ENCODE peak calls at places on chromosomes 5 and 9, in six cellular contexts. One of them, this sample, is unnamed.

GRCh38 chr5:88269222-88269771 is 652 bp upstream of the TMEM161B start:
- DNase-seq in HCT116: no peak
- DNase-seq in thyroid gland: peak
- DNase-seq in ovary: no peak
- DNase-seq in transverse colon: peak
- DNase-seq in suprapubic skin: no peak
- DNase-seq in this sample: peak

GRCh38 chr9:60545346-60546315 is 368.6 kb upstream of the SPATA31A5 start:
- DNase-seq in HCT116: no peak
- DNase-seq in thyroid gland: no peak
- DNase-seq in ovary: no peak
- DNase-seq in transverse colon: no peak
- DNase-seq in suprapubic skin: no peak
- DNase-seq in this sample: no peak

GRCh38 chr9:86122309-86122708 is 23.0 kb upstream of the GOLM1 start:
- DNase-seq in HCT116: no peak
- DNase-seq in thyroid gland: no peak
- DNase-seq in ovary: no peak
- DNase-seq in transverse colon: no peak
- DNase-seq in suprapubic skin: no peak
- DNase-seq in this sample: no peak

GRCh38 chr5:169354921-169355320 is 54.0 kb upstream of the SLIT3 start:
- DNase-seq in HCT116: no peak
- DNase-seq in thyroid gland: no peak
- DNase-seq in ovary: no peak
- DNase-seq in transverse colon: no peak
- DNase-seq in suprapubic skin: no peak
- DNase-seq in this sample: no peak

GRCh38 chr5:1376921-1377320 is 32.0 kb upstream of the CLPTM1L start:
- DNase-seq in HCT116: no peak
- DNase-seq in thyroid gland: no peak
- DNase-seq in ovary: no peak
- DNase-seq in transverse colon: no peak
- DNase-seq in suprapubic skin: no peak
- DNase-seq in this sample: no peak

GRCh38 chr5:87649455-87649854 is 236.7 kb upstream of the CCNH start:
- DNase-seq in HCT116: no peak
- DNase-seq in thyroid gland: no peak
- DNase-seq in ovary: no peak
- DNase-seq in transverse colon: no peak
- DNase-seq in suprapubic skin: no peak
- DNase-seq in this sample: no peak

GRCh38 chr5:154818459-154819116 is 31.8 kb downstream of the FAXDC2 start:
- DNase-seq in HCT116: no peak
- DNase-seq in thyroid gland: no peak
- DNase-seq in ovary: no peak
- DNase-seq in transverse colon: no peak
- DNase-seq in suprapubic skin: no peak
- DNase-seq in this sample: no peak

GRCh38 chr9:87812375-87813118 is 70.1 kb upstream of the SPATA31E1 start:
- DNase-seq in HCT116: no peak
- DNase-seq in thyroid gland: no peak
- DNase-seq in ovary: no peak
- DNase-seq in transverse colon: no peak
- DNase-seq in suprapubic skin: no peak
- DNase-seq in this sample: no peak

GRCh38 chr5:161034456-161034855 is 182.4 kb upstream of the ATP10B start:
- DNase-seq in HCT116: no peak
- DNase-seq in thyroid gland: no peak
- DNase-seq in ovary: no peak
- DNase-seq in transverse colon: no peak
- DNase-seq in suprapubic skin: no peak
- DNase-seq in this sample: no peak

GRCh38 chr5:151758141-151758429 is 346 bp downstream of the ATOX1 start:
- DNase-seq in HCT116: no peak
- DNase-seq in thyroid gland: peak
- DNase-seq in ovary: no peak
- DNase-seq in transverse colon: peak
- DNase-seq in suprapubic skin: no peak
- DNase-seq in this sample: peak

GRCh38 chr5:66342316-66342715 is 198.2 kb downstream of the SREK1 start:
- DNase-seq in HCT116: no peak
- DNase-seq in thyroid gland: no peak
- DNase-seq in ovary: no peak
- DNase-seq in transverse colon: no peak
- DNase-seq in suprapubic skin: no peak
- DNase-seq in this sample: no peak

GRCh38 chr5:87300744-87301143 is 33.1 kb downstream of the RASA1 start:
- DNase-seq in HCT116: peak
- DNase-seq in thyroid gland: no peak
- DNase-seq in ovary: no peak
- DNase-seq in transverse colon: no peak
- DNase-seq in suprapubic skin: no peak
- DNase-seq in this sample: peak

GRCh38 chr5:142845402-142845901 is 75.3 kb downstream of the ARHGAP26 start:
- DNase-seq in HCT116: no peak
- DNase-seq in thyroid gland: peak
- DNase-seq in ovary: no peak
- DNase-seq in transverse colon: peak
- DNase-seq in suprapubic skin: no peak
- DNase-seq in this sample: no peak

GRCh38 chr5:14781106-14781505 is 90.5 kb downstream of the ANKH start:
- DNase-seq in HCT116: no peak
- DNase-seq in thyroid gland: no peak
- DNase-seq in ovary: no peak
- DNase-seq in transverse colon: no peak
- DNase-seq in suprapubic skin: no peak
- DNase-seq in this sample: no peak

GRCh38 chr5:170570492-170570891 is 66.7 kb downstream of the KCNIP1 start:
- DNase-seq in HCT116: no peak
- DNase-seq in thyroid gland: peak
- DNase-seq in ovary: no peak
- DNase-seq in transverse colon: no peak
- DNase-seq in suprapubic skin: no peak
- DNase-seq in this sample: no peak

GRCh38 chr9:134375430-134376385 is 49.5 kb downstream of the RXRA start:
- DNase-seq in HCT116: no peak
- DNase-seq in thyroid gland: peak
- DNase-seq in ovary: peak
- DNase-seq in transverse colon: no peak
- DNase-seq in suprapubic skin: no peak
- DNase-seq in this sample: peak

GRCh38 chr5:72291601-72292000 is 28.4 kb downstream of the MRPS27 start:
- DNase-seq in HCT116: no peak
- DNase-seq in thyroid gland: no peak
- DNase-seq in ovary: no peak
- DNase-seq in transverse colon: no peak
- DNase-seq in suprapubic skin: no peak
- DNase-seq in this sample: no peak

GRCh38 chr5:173429489-173430150 is 101.4 kb upstream of the STC2 start:
- DNase-seq in HCT116: no peak
- DNase-seq in thyroid gland: no peak
- DNase-seq in ovary: no peak
- DNase-seq in transverse colon: no peak
- DNase-seq in suprapubic skin: no peak
- DNase-seq in this sample: no peak

GRCh38 chr5:33604503-33604902 is 163.7 kb downstream of the TARS1 start:
- DNase-seq in HCT116: no peak
- DNase-seq in thyroid gland: no peak
- DNase-seq in ovary: no peak
- DNase-seq in transverse colon: no peak
- DNase-seq in suprapubic skin: no peak
- DNase-seq in this sample: no peak

GRCh38 chr9:91116226-91116625 is 245.5 kb downstream of the AUH start:
- DNase-seq in HCT116: no peak
- DNase-seq in thyroid gland: peak
- DNase-seq in ovary: peak
- DNase-seq in transverse colon: no peak
- DNase-seq in suprapubic skin: no peak
- DNase-seq in this sample: peak

GRCh38 chr5:142065273-142065672 is 43.3 kb upstream of the NDFIP1 start:
- DNase-seq in HCT116: no peak
- DNase-seq in thyroid gland: no peak
- DNase-seq in ovary: no peak
- DNase-seq in transverse colon: no peak
- DNase-seq in suprapubic skin: no peak
- DNase-seq in this sample: peak

GRCh38 chr5:73307645-73308346 is 134.8 kb downstream of the TMEM174 start:
- DNase-seq in HCT116: no peak
- DNase-seq in thyroid gland: peak
- DNase-seq in ovary: no peak
- DNase-seq in transverse colon: no peak
- DNase-seq in suprapubic skin: no peak
- DNase-seq in this sample: no peak

GRCh38 chr5:157555031-157555640 is 20.4 kb downstream of the ADAM19 start:
- DNase-seq in HCT116: no peak
- DNase-seq in thyroid gland: no peak
- DNase-seq in ovary: no peak
- DNase-seq in transverse colon: no peak
- DNase-seq in suprapubic skin: no peak
- DNase-seq in this sample: no peak
- TF ChIP-seq POLR2A in HCT116: no peak
- TF ChIP-seq POLR2A in thyroid gland: no peak
- TF ChIP-seq POLR2A in ovary: no peak
- TF ChIP-seq POLR2A in transverse colon: no peak
- TF ChIP-seq POLR2A in suprapubic skin: no peak
- TF ChIP-seq POLR2A in this sample: no peak

DNA sequence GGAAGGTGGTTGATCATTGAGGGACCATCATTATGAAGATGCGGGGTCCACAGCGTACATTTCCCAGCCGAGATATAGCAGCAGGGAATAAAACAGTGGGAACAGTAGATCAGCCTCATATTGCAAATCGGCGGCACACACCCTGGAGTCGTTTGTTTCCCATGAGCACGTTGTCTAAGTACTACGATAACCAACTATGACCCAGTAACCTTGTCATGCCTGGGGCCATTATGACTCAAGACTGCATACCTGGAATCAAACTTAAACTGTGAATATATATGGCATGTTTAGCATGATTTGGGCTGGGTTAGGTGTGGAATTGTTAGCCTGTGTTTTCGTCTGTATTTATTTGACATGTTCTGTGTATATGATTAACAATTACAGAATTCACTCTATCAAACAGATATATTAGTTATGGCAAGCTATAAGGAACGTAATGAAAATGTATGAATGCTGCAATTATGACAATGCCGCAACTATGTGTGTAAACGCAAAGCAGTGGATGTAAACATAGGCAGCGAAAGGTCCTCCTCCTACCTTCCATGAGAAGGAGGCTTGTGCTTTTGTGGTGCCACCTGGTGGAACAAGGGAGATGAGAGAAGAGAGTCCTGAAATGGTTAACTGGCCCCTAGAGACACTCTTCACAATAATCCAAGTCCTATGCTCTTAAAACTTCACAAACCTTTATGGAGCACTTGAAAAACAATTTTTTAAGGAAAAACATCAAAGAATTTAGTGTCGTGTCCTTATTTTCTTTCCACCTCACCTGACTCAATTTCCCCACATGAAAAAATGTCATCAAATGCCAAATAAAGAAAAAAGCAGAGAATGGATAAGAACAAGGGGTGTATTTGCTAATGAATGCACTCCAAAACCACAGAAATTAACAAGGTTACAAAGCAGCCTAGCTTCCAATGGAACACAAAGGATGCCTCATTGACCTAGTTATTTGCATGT is 47.1 kb downstream of the SEMA5A start:
- DNase-seq in HCT116: no peak
- DNase-seq in thyroid gland: no peak
- DNase-seq in ovary: no peak
- DNase-seq in transverse colon: no peak
- DNase-seq in suprapubic skin: no peak
- DNase-seq in this sample: no peak
- TF ChIP-seq CTCF in HCT116: no peak
- TF ChIP-seq CTCF in thyroid gland: no peak
- TF ChIP-seq CTCF in ovary: no peak
- TF ChIP-seq CTCF in transverse colon: no peak
- TF ChIP-seq CTCF in suprapubic skin: peak
- TF ChIP-seq CTCF in this sample: no peak

DNA sequence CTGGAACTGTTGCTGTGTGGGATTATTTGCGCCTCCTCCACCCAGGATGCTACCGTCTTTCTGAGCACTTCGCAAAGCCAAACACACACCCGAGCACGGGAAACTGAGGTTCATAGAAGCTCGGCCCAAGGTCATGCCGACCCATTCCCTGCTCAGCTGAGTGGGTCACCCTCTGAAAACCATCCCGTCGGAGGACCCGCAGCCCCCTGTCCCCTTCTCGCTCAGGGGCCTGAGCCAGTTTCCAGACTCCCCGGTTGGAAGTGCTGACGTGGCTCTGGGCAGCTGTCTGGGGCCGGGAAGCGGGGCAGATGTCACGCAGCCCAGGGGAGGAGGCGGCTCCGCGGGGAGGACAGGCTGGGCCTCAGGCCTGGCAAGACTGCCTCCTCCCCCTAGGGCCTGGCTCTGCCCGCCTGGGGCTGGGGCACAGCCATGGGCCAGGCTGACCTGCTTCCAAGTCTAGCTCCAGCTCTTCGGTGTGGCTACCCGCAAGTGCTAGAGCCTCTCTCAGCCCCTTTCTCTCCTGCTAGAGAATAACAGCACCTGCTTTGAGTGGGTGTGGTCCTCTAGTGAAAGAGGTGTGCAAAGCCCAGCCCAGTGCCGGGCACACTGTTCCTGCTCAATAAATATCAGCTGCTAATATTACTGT is 9.9 kb upstream of the CXXC5 start:
- DNase-seq in HCT116: no peak
- DNase-seq in thyroid gland: peak
- DNase-seq in ovary: peak
- DNase-seq in transverse colon: peak
- DNase-seq in suprapubic skin: no peak
- DNase-seq in this sample: peak
- TF ChIP-seq POLR2A in HCT116: no peak
- TF ChIP-seq POLR2A in thyroid gland: no peak
- TF ChIP-seq POLR2A in ovary: no peak
- TF ChIP-seq POLR2A in transverse colon: peak
- TF ChIP-seq POLR2A in suprapubic skin: peak
- TF ChIP-seq POLR2A in this sample: peak

DNA sequence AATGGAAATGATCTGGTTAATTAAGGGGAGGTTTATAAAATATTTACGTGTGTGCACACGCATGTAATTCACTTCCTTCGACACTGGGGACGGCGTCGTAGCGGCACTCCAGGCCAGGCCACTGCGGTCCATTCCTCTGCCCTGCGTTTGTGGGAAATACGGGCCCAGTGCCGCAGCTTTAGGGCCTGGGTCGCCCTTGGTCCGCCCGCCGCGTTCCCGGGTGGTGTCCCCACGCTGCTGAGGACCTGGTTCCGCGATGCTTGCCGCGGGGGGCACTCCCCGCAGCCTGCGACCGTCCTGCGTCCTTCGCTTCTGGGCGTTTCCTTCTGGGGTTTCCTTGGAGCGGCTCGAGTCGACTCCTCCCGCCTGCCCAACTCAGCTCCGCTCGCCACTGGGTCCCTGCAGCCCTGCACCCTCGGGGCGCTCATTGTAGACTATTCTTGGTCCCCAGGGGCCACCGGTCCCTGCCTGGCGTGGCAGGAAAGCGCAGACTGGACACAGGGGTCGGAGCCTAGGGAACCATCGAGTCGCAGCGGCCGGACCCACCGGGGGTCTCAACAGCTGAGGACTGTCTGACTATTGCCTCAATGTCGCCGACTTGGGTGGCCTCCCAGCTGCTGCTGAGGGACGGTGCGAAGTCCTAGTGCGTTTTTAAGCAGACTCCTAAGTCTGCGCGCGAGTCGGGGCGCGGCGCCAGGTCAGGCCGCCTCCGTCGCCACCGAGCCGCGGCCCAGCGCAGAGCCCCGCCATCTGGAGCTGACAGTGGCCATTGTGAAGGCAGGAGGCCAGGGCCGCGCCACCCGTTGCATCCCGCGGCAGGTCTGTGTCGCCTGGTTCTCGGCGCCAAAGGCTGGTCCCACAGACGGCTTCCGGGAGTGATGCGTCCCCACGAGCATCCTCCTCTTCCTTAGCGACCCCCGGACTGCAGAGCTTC is 4.4 kb upstream of the IRX1 start:
- DNase-seq in HCT116: no peak
- DNase-seq in thyroid gland: no peak
- DNase-seq in ovary: no peak
- DNase-seq in transverse colon: no peak
- DNase-seq in suprapubic skin: no peak
- DNase-seq in this sample: no peak
- TF ChIP-seq CTCF in HCT116: no peak
- TF ChIP-seq CTCF in thyroid gland: no peak
- TF ChIP-seq CTCF in ovary: no peak
- TF ChIP-seq CTCF in transverse colon: no peak
- TF ChIP-seq CTCF in suprapubic skin: peak
- TF ChIP-seq CTCF in this sample: no peak